ENCODE peak calls at places on chromosomes 4 and X, in eight cellular contexts. L is activated T-cell treated with anti-CD3 and anti-CD28 coated beads for 1 hour; C is stimulated activated CD8-positive, alpha-beta memory T cell treated with anti-CD3 and anti-CD28 coated beads, Interleukin-2, amount 100 ng/mL, for 1 hour; H is NAMALWA; D is pancreas; P is osteocyte; S is kidney tubule cell; M is AG08395. R is an unnamed sample.
A peak's percentile ranks its signal among the peaks of the same experiment; 100 is the strongest.

GRCh38 chr4:156763511-156763910 is 208.1 kb downstream of the PDGFC start:
- DNase-seq in P (no peak), D (no peak), S (no peak), M (no peak), L (no peak), H (no peak), C (no peak), R (peak; percentile 51)

GRCh38 chrX:110045421-110045820 is 42.5 kb downstream of the TMEM164 start:
- DNase-seq in H (no peak), S (no peak), M (no peak), C (no peak), P (no peak), D (no peak), L (no peak), R (no peak)

GRCh38 chr4:123479944-123480343 is 83.3 kb downstream of the SPRY1 start:
- DNase-seq in D (no peak), L (no peak), P (no peak), S (peak; percentile 54), M (no peak), C (no peak), H (no peak), R (no peak)

GRCh38 chr4:133247861-133248260 is 98.8 kb downstream of the PCDH10 start:
- DNase-seq in L (no peak), H (no peak), C (no peak), M (no peak), D (no peak), S (no peak), P (no peak), R (no peak)

GRCh38 chrX:108312938-108313337 is 125.3 kb downstream of the COL4A6 start:
- DNase-seq in L (no peak), C (no peak), M (peak; percentile 38), D (no peak), H (no peak), S (peak; percentile 62), P (no peak), R (peak; percentile 61)

GRCh38 chr4:166324321-166324720 is 451.3 kb downstream of the TLL1 start:
- DNase-seq in P (no peak), H (peak; percentile 66), M (no peak), C (no peak), D (no peak), S (peak; percentile 34), L (no peak), R (no peak)

GRCh38 chrX:10414872-10415703 is 205.3 kb downstream of the MID1 start:
- DNase-seq in L (no peak), C (no peak), M (no peak), P (no peak), H (no peak), D (no peak), S (peak; percentile 47), R (peak; percentile 71)

GRCh38 chr4:87240341-87240740 is 19.9 kb upstream of the KLHL8 start:
- DNase-seq in L (no peak), D (no peak), S (peak; percentile 81), M (no peak), H (no peak), P (no peak), C (no peak), R (no peak)

GRCh38 chrX:44104699-44105098 is 131.5 kb upstream of the NDP start:
- DNase-seq in M (no peak), S (no peak), D (no peak), P (no peak), H (no peak), L (no peak), C (no peak), R (no peak)

R was measured in astrocyte.